ENCODE peak calls at places on chromosomes 1 and 21, in eight cellular contexts. Y is WTC11, Z is right lobe of liver, O is Panc1, R is uterus, C is A549, G is BJ, S is AG04450. F is an unnamed sample.
A peak's percentile ranks its signal among the peaks of the same experiment; 100 is the strongest.

GRCh38 chr1:225896937-225897549 is 8.1 kb upstream of the LEFTY1 start:
- DNase-seq in Y (no peak), Z (peak; percentile 86), O (no peak), R (no peak), C (peak; percentile 52), G (no peak), S (no peak), F (no peak)

GRCh38 chr1:172335377-172335776 is 85.1 kb upstream of the C1orf105 start:
- DNase-seq in Y (no peak), Z (no peak), O (no peak), R (no peak), C (no peak), G (no peak), S (no peak), F (no peak)

GRCh38 chr1:247906504-247907047 is 11.2 kb downstream of the OR2W3 start:
- DNase-seq in Y (no peak), Z (no peak), O (peak; percentile 33), R (no peak), C (no peak), G (peak; percentile 4), S (no peak), F (no peak)

GRCh38 chr21:45112371-45112770 is 38.0 kb downstream of the ADARB1 start:
- DNase-seq in Y (no peak), Z (no peak), O (no peak), R (no peak), C (no peak), G (no peak), S (no peak), F (no peak)

GRCh38 chr1:94648225-94649007 is 106.9 kb upstream of the F3 start:
- DNase-seq in Y (no peak), Z (no peak), O (no peak), R (peak; percentile 90), C (no peak), G (peak; percentile 98), S (peak; percentile 99), F (no peak)

GRCh38 chr1:168871531-168871930 is 142.5 kb upstream of the DPT start:
- DNase-seq in Y (no peak), Z (no peak), O (no peak), R (no peak), C (no peak), G (no peak), S (no peak), F (no peak)

GRCh38 chr1:8006037-8006963 is 19.8 kb downstream of the ERRFI1 start:
- DNase-seq in Y (no peak), Z (no peak), O (no peak), R (no peak), C (no peak), G (no peak), S (no peak), F (no peak)

GRCh38 chr1:53356637-53357036 is 28.8 kb upstream of the LRP8 start:
- DNase-seq in Y (no peak), Z (no peak), O (no peak), R (no peak), C (no peak), G (no peak), S (no peak), F (no peak)

GRCh38 chr1:18938008-18938706 is 18.3 kb downstream of the IFFO2 start:
- DNase-seq in Y (no peak), Z (no peak), O (no peak), R (no peak), C (no peak), G (no peak), S (no peak), F (no peak)

GRCh38 chr1:85200367-85200869 is 398 bp downstream of the SYDE2 start:
- DNase-seq in Y (peak; percentile 45), Z (peak; percentile 73), O (no peak), R (no peak), C (peak; percentile 10), G (no peak), S (no peak), F (peak; percentile 91)

GRCh38 chr1:226602186-226603029 is 53.8 kb downstream of the STUM start:
- DNase-seq in Y (no peak), Z (peak; percentile 43), O (no peak), R (peak; percentile 79), C (no peak), G (peak; percentile 91), S (peak; percentile 59), F (peak; percentile 73)

GRCh38 chr1:14840374-14840773 is 241.9 kb downstream of the KAZN start:
- DNase-seq in Y (no peak), Z (no peak), O (no peak), R (no peak), C (no peak), G (no peak), S (no peak), F (peak; percentile 20)

GRCh38 chr1:68409426-68409825 is 40.3 kb downstream of the RPE65 start:
- DNase-seq in Y (no peak), Z (no peak), O (no peak), R (no peak), C (no peak), G (no peak), S (peak; percentile 43), F (no peak)

GRCh38 chr1:204491653-204492052 is 3.0 kb downstream of the PIK3C2B start:
- DNase-seq in Y (no peak), Z (no peak), O (no peak), R (no peak), C (no peak), G (no peak), S (no peak), F (no peak)

GRCh38 chr1:106224426-106224825 is 832.0 kb upstream of the PRMT6 start:
- DNase-seq in Y (no peak), Z (no peak), O (no peak), R (no peak), C (no peak), G (no peak), S (no peak), F (no peak)

GRCh38 chr1:92291372-92291999 is 7.3 kb downstream of the GLMN start:
- DNase-seq in Y (no peak), Z (no peak), O (no peak), R (no peak), C (peak; percentile 10), G (no peak), S (peak; percentile 44), F (no peak)

GRCh38 chr1:247332215-247332900 is 691 bp upstream of the ZNF496 start:
- DNase-seq in Y (peak; percentile 62), Z (peak; percentile 62), O (no peak), R (peak; percentile 57), C (peak; percentile 51), G (no peak), S (no peak), F (no peak)

GRCh38 chr1:6033986-6034749 is 11.5 kb upstream of the KCNAB2 start:
- DNase-seq in Y (peak; percentile 86), Z (no peak), O (no peak), R (no peak), C (no peak), G (no peak), S (no peak), F (no peak)

GRCh38 chr1:168636642-168637111 is 60.3 kb downstream of the XCL1 start:
- DNase-seq in Y (no peak), Z (no peak), O (no peak), R (no peak), C (no peak), G (no peak), S (no peak), F (no peak)

GRCh38 chr1:26409191-26409751 is 1.3 kb upstream of the LIN28A start:
- DNase-seq in Y (peak; percentile 88), Z (no peak), O (no peak), R (no peak), C (no peak), G (no peak), S (no peak), F (no peak)

GRCh38 chr1:237011432-237011831 is 7.2 kb upstream of the MT1HL1 start:
- DNase-seq in Y (no peak), Z (no peak), O (no peak), R (no peak), C (no peak), G (no peak), S (no peak), F (no peak)

GRCh38 chr1:114454539-114454938 is 56.5 kb downstream of the TRIM33 start:
- DNase-seq in Y (no peak), Z (no peak), O (no peak), R (no peak), C (no peak), G (no peak), S (no peak), F (no peak)

GRCh38 chr1:11499825-11500331 is 20.9 kb downstream of the DISP3 start:
- DNase-seq in Y (peak; percentile 27), Z (no peak), O (no peak), R (no peak), C (no peak), G (no peak), S (no peak), F (no peak)

GRCh38 chr1:23178931-23179330 is 10.3 kb upstream of the LUZP1 start:
- DNase-seq in Y (no peak), Z (no peak), O (no peak), R (no peak), C (no peak), G (no peak), S (no peak), F (no peak)
- TF ChIP-seq CTCF in Y (no peak), Z (no peak), O (peak; percentile 60), R (no peak), C (no peak), G (peak; percentile 22), S (peak; percentile 52), F (peak; percentile 73)

GRCh38 chr1:3900150-3900968 is at the start of gene C1orf174:
- DNase-seq in Y (peak; percentile 93), Z (peak; percentile 96), O (peak; percentile 91), R (peak; percentile 95), C (peak; percentile 81), G (peak; percentile 91), S (peak; percentile 98), F (peak; percentile 97)
- TF ChIP-seq CTCF in Y (no peak), Z (no peak), O (no peak), R (no peak), C (no peak), G (no peak), S (no peak), F (no peak)

DNA sequence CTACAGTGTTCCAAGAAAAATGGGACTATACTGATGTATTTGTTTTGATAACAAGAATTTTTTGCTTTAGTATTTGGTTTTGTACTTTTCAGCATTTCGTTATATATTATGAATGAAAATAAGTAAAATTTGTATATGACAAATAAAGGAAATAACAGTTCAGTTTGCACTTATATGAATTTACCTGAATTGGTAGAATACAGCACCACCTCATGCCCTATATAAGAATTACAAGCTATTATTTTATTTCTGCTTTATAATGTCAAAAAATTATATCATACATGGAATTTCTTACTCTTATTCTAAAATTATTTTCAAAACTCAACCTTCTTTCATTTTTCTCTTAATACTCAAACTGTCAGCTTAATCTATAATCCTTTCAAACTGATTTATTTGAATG is 14.6 kb downstream of the EFCAB7 start:
- DNase-seq in Y (no peak), Z (no peak), O (no peak), R (no peak), C (no peak), G (no peak), S (no peak), F (no peak)
- TF ChIP-seq CTCF in Y (no peak), Z (peak; percentile 47), O (no peak), R (peak; percentile 19), C (peak; percentile 39), G (peak; percentile 30), S (peak; percentile 47), F (peak; percentile 88)

DNA sequence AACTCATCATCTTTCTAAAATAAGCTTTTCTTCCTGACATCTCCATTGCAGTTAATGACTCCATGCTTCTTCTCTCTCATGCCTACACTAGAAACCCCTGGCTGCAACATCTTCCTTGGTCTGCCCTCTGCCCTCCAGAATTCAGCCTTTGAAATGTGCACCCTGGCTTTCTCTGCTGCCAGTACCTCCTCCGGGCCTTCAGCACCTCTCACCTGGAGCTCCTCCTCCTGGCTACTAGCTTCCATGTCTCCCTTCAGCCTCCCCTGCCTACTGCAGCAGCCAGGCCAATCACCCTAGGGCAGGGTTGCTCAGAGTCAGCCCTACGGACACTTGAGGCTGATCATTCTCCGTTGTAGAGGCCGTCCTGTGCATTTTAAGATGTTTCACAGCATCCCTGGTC is 18.3 kb downstream of the SUSD4 start:
- DNase-seq in Y (no peak), Z (no peak), O (no peak), R (no peak), C (no peak), G (no peak), S (no peak), F (no peak)
- TF ChIP-seq CTCF in Y (no peak), Z (no peak), O (no peak), R (no peak), C (no peak), G (no peak), S (no peak), F (no peak)